ENCODE peak calls at places on chromosomes 7 and 10, in seven cellular contexts. G, V, R, M, Z, X and B are unnamed samples.

GRCh38 chr10:124558901-124559321 is 97.3 kb downstream of the LHPP start:
- DNase-seq in G (no peak), V (no peak), R (no peak), M (no peak), Z (no peak), X (no peak), B (no peak)

GRCh38 chr7:25073451-25073850 is 51.6 kb downstream of the CYCS start:
- DNase-seq in G (no peak), V (no peak), R (peak), M (no peak), Z (no peak), X (no peak), B (peak)

GRCh38 chr7:134777470-134777869 is 2.0 kb upstream of the CALD1 start:
- DNase-seq in G (no peak), V (no peak), R (peak), M (no peak), Z (no peak), X (no peak), B (no peak)

GRCh38 chr7:30273552-30273951 is 10.8 kb upstream of the ZNRF2 start:
- DNase-seq in G (no peak), V (no peak), R (no peak), M (no peak), Z (no peak), X (no peak), B (no peak)

GRCh38 chr10:62652564-62652963 is 152.0 kb upstream of the ADO start:
- DNase-seq in G (no peak), V (no peak), R (peak), M (no peak), Z (no peak), X (no peak), B (no peak)

GRCh38 chr10:90885176-90885575 is 13.4 kb downstream of the RPP30 start:
- DNase-seq in G (no peak), V (no peak), R (no peak), M (no peak), Z (no peak), X (no peak), B (peak)

GRCh38 chr7:44959956-44960640 is 18.7 kb downstream of the MYO1G start:
- DNase-seq in G (peak), V (no peak), R (no peak), M (no peak), Z (no peak), X (no peak), B (no peak)

GRCh38 chr10:88080213-88080612 is 216.8 kb downstream of the PTEN start:
- DNase-seq in G (no peak), V (no peak), R (peak), M (no peak), Z (no peak), X (no peak), B (no peak)

GRCh38 chr10:69461327-69462025 is 10.2 kb downstream of the TSPAN15 start:
- DNase-seq in G (no peak), V (no peak), R (no peak), M (no peak), Z (no peak), X (no peak), B (no peak)

GRCh38 chr7:80357530-80357929 is 154.3 kb downstream of the GNAT3 start:
- DNase-seq in G (no peak), V (no peak), R (no peak), M (no peak), Z (no peak), X (no peak), B (no peak)

GRCh38 chr10:95303535-95303934 is 12.7 kb upstream of the PDLIM1 start:
- DNase-seq in G (no peak), V (no peak), R (no peak), M (no peak), Z (no peak), X (peak), B (no peak)

GRCh38 chr7:23422384-23422783 is 47.9 kb downstream of the IGF2BP3 start:
- DNase-seq in G (no peak), V (no peak), R (no peak), M (no peak), Z (no peak), X (no peak), B (no peak)

GRCh38 chr10:46236537-46236887 is 50.3 kb upstream of the ANTXRL start:
- DNase-seq in G (peak), V (no peak), R (no peak), M (no peak), Z (no peak), X (no peak), B (no peak)

GRCh38 chr7:16084875-16085274 is 336.5 kb downstream of the CRPPA start:
- DNase-seq in G (no peak), V (no peak), R (no peak), M (no peak), Z (no peak), X (no peak), B (no peak)

GRCh38 chr7:87344446-87344845 is 1.0 kb upstream of the CROT start:
- DNase-seq in G (no peak), V (no peak), R (peak), M (no peak), Z (no peak), X (no peak), B (no peak)

GRCh38 chr10:33501161-33501560 is 166.7 kb upstream of the NRP1 start:
- DNase-seq in G (no peak), V (no peak), R (no peak), M (no peak), Z (no peak), X (no peak), B (no peak)

GRCh38 chr7:27091125-27091524 is 4.7 kb downstream of the HOXA1 start:
- DNase-seq in G (no peak), V (peak), R (no peak), M (no peak), Z (no peak), X (no peak), B (no peak)

GRCh38 chr7:102404005-102404861 is 8.1 kb downstream of the PRKRIP1 start:
- DNase-seq in G (peak), V (peak), R (peak), M (no peak), Z (no peak), X (peak), B (no peak)